ENCODE peak calls at places on chromosomes 6 and 20, in five cellular contexts. L is hypothalamus, Q is T-helper 2 cell, A is type B pancreatic cell, J is head of caudate nucleus. W is an unnamed sample.

GRCh38 chr20:63441136-63441776 is 31.2 kb downstream of the KCNQ2 start:
- DNase-seq in Q (no peak), A (no peak), L (no peak), J (no peak), W (no peak)

GRCh38 chr6:45184937-45185336 is 143.2 kb upstream of the RUNX2 start:
- DNase-seq in J (no peak), L (no peak), Q (no peak), A (no peak), W (no peak)

GRCh38 chr6:167589615-167589940 is 237.1 kb upstream of the AFDN start:
- DNase-seq in Q (no peak), J (no peak), A (peak; percentile 25), L (no peak), W (no peak)

GRCh38 chr20:62598761-62599194 is 43.5 kb upstream of the SLCO4A1 start:
- DNase-seq in Q (no peak), L (no peak), J (no peak), A (no peak), W (no peak)

GRCh38 chr6:30319146-30319835 is 7.4 kb upstream of the TRIM39 start:
- DNase-seq in L (no peak), J (no peak), A (no peak), Q (no peak), W (no peak)

GRCh38 chr20:4592316-4593148 is 129.2 kb upstream of the PRND start:
- DNase-seq in J (peak; percentile 65), Q (peak; percentile 7), A (peak; percentile 83), L (peak; percentile 47), W (no peak)

GRCh38 chr6:147507162-147508072 is 1.1 kb upstream of the SAMD5 start:
- DNase-seq in J (no peak), Q (no peak), L (no peak), A (no peak), W (no peak)

GRCh38 chr6:145235207-145235606 is 500.1 kb downstream of the EPM2A start:
- DNase-seq in A (no peak), L (no peak), J (no peak), Q (no peak), W (no peak)

GRCh38 chr6:131811510-131811909 is 3.7 kb downstream of the ENPP1 start:
- DNase-seq in Q (no peak), A (no peak), L (no peak), J (no peak), W (no peak)

GRCh38 chr20:45008521-45009049 is 42.3 kb downstream of the STK4 start:
- DNase-seq in A (no peak), Q (no peak), J (no peak), L (no peak), W (no peak)

GRCh38 chr20:34704177-34705007 is at the start of gene TP53INP2:
- DNase-seq in Q (peak; percentile 89), J (peak; percentile 90), A (peak; percentile 96), L (peak; percentile 93), W (peak; percentile 96)

GRCh38 chr20:44561876-44562275 is 20.5 kb upstream of the PKIG start:
- DNase-seq in A (no peak), L (no peak), Q (no peak), J (no peak), W (no peak)

GRCh38 chr6:111715321-111715720 is 109.6 kb upstream of the TRAF3IP2 start:
- DNase-seq in Q (peak; percentile 39), L (peak; percentile 46), A (no peak), J (peak; percentile 60), W (peak; percentile 68)

GRCh38 chr20:5970381-5970780 is 19.9 kb downstream of the MCM8 start:
- DNase-seq in Q (no peak), A (no peak), J (no peak), L (no peak), W (no peak)

GRCh38 chr20:57708694-57709673 is 831 bp downstream of the PMEPA1 start:
- DNase-seq in J (no peak), A (no peak), L (peak; percentile 33), Q (peak; percentile 51), W (peak; percentile 33)

GRCh38 chr20:37342231-37343177 is 3.4 kb upstream of the SRC start:
- DNase-seq in Q (no peak), L (no peak), A (no peak), J (no peak), W (no peak)

GRCh38 chr20:709421-709820 is 33.8 kb upstream of the SCRT2 start:
- DNase-seq in A (no peak), J (no peak), L (peak; percentile 0), Q (no peak), W (no peak)

GRCh38 chr6:102619585-102619984 is 1226.1 kb downstream of the GRIK2 start:
- DNase-seq in A (no peak), L (no peak), J (no peak), Q (no peak), W (no peak)

GRCh38 chr20:12970372-12970821 is 38.4 kb upstream of the SPTLC3 start:
- DNase-seq in Q (no peak), J (no peak), A (no peak), L (no peak), W (peak; percentile 51)

GRCh38 chr20:19620471-19620870 is 137.6 kb upstream of the RIN2 start:
- DNase-seq in Q (no peak), J (no peak), L (no peak), A (no peak), W (no peak)

GRCh38 chr20:38665094-38665493 is 59.2 kb upstream of the SLC32A1 start:
- DNase-seq in A (no peak), Q (no peak), L (peak; percentile 7), J (no peak), W (peak; percentile 57)

GRCh38 chr6:82842721-82843120 is 222.9 kb downstream of the UBE3D start:
- DNase-seq in Q (no peak), J (no peak), L (no peak), A (no peak), W (no peak)

GRCh38 chr20:3378138-3378537 is 29.3 kb downstream of the DNAAF9 start:
- DNase-seq in J (no peak), L (no peak), A (no peak), Q (no peak), W (no peak)

GRCh38 chr6:3778701-3779573 is 27.4 kb upstream of the PXDC1 start:
- DNase-seq in Q (no peak), J (no peak), A (no peak), L (no peak), W (peak; percentile 64)

GRCh38 chr6:27668442-27669275 is 195.8 kb upstream of the ZNF184 start:
- DNase-seq in J (peak; percentile 16), A (no peak), L (peak; percentile 20), Q (no peak), W (peak; percentile 31)

GRCh38 chr6:117548797-117549301 is 53.5 kb downstream of the GOPC start:
- DNase-seq in J (no peak), L (no peak), Q (peak; percentile 48), A (no peak), W (no peak)

GRCh38 chr6:27770724-27771123 is 141.5 kb downstream of the OR2B2 start:
- DNase-seq in A (no peak), J (no peak), L (no peak), Q (no peak), W (no peak)

GRCh38 chr6:142706200-142706599 is 238.8 kb downstream of the HIVEP2 start:
- DNase-seq in J (no peak), L (no peak), A (no peak), Q (no peak), W (no peak)

GRCh38 chr6:73394577-73395354 is at the start of gene DDX43:
- DNase-seq in J (peak; percentile 14), L (peak; percentile 7), A (no peak), Q (peak; percentile 31), W (peak; percentile 23)

GRCh38 chr6:127458817-127459216 is 372 bp downstream of the KIAA0408 start:
- DNase-seq in L (no peak), J (no peak), Q (no peak), A (no peak), W (peak; percentile 40)

GRCh38 chr6:148324297-148325007 is 18.2 kb upstream of the SASH1 start:
- DNase-seq in J (no peak), L (no peak), Q (no peak), A (no peak), W (no peak)

GRCh38 chr20:24503352-24503931 is 34.0 kb downstream of the SYNDIG1 start:
- DNase-seq in Q (no peak), J (peak; percentile 47), L (peak; percentile 47), A (no peak), W (peak; percentile 75)